ENCODE peak calls at places on chromosomes 11 and 22, in seven cellular contexts. V, C, L, Y, W, I and T are unnamed samples.

GRCh38 chr11:823441-824291 is 4.1 kb upstream of the CRACR2B start:
- DNase-seq in V (peak), C (no peak), L (no peak), Y (no peak), W (no peak), I (no peak), T (no peak)

GRCh38 chr11:32581556-32581955 is 2.1 kb upstream of the EIF3M start:
- DNase-seq in V (no peak), C (no peak), L (no peak), Y (no peak), W (no peak), I (no peak), T (no peak)

GRCh38 chr22:19419464-19420178 is 11.9 kb downstream of the HIRA start:
- DNase-seq in V (no peak), C (peak), L (peak), Y (peak), W (no peak), I (peak), T (no peak)

GRCh38 chr11:129930743-129931142 is 35.4 kb upstream of the NFRKB start:
- DNase-seq in V (no peak), C (no peak), L (no peak), Y (no peak), W (no peak), I (no peak), T (no peak)

GRCh38 chr22:43101306-43101705 is 9.2 kb upstream of the BIK start:
- DNase-seq in V (no peak), C (no peak), L (no peak), Y (no peak), W (no peak), I (no peak), T (no peak)

GRCh38 chr11:13776134-13776815 is 107.8 kb downstream of the FAR1 start:
- DNase-seq in V (no peak), C (peak), L (peak), Y (no peak), W (no peak), I (peak), T (peak)

GRCh38 chr22:49551446-49551845 is 276.2 kb downstream of the BRD1 start:
- DNase-seq in V (peak), C (no peak), L (no peak), Y (no peak), W (no peak), I (no peak), T (no peak)

GRCh38 chr11:17171916-17172315 is 35.9 kb downstream of the PIK3C2A start:
- DNase-seq in V (no peak), C (no peak), L (no peak), Y (peak), W (no peak), I (no peak), T (no peak)

GRCh38 chr22:47966316-47966715 is 1203.9 kb downstream of the TBC1D22A start:
- DNase-seq in V (no peak), C (no peak), L (no peak), Y (no peak), W (no peak), I (no peak), T (no peak)

GRCh38 chr11:100761806-100762205 is 74.7 kb downstream of the ARHGAP42 start:
- DNase-seq in V (no peak), C (no peak), L (no peak), Y (no peak), W (no peak), I (no peak), T (no peak)

GRCh38 chr11:130418756-130419155 is 9.7 kb downstream of the ADAMTS8 start:
- DNase-seq in V (no peak), C (no peak), L (no peak), Y (no peak), W (no peak), I (no peak), T (peak)

GRCh38 chr22:36741204-36741793 is 34.6 kb downstream of the IFT27 start:
- DNase-seq in V (no peak), C (no peak), L (no peak), Y (peak), W (no peak), I (no peak), T (peak)

GRCh38 chr11:113553905-113554304 is 78.7 kb upstream of the DRD2 start:
- DNase-seq in V (no peak), C (no peak), L (no peak), Y (no peak), W (no peak), I (no peak), T (peak)

GRCh38 chr11:114811971-114812370 is 133.6 kb downstream of the NXPE2 start:
- DNase-seq in V (no peak), C (no peak), L (no peak), Y (no peak), W (no peak), I (no peak), T (no peak)

GRCh38 chr11:34653851-34654490 is 33.1 kb downstream of the EHF start:
- DNase-seq in V (peak), C (no peak), L (no peak), Y (peak), W (peak), I (no peak), T (peak)